ENCODE peak calls at places on chromosomes 5 and 9, in ten cellular contexts. W is right lobe of liver; J is IMR-90; T is Peyer's patch; K is K562; V is stomach; Q is CD4-positive, CD25-positive, alpha-beta regulatory T cell; I is neural progenitor cell; S is GM23248; L is PC-3. F is an unnamed sample.

GRCh38 chr9:133772581-133772980 is 34.4 kb upstream of the SARDH start:
- DNase-seq in J (no peak), T (no peak), Q (no peak), S (no peak), K (no peak), W (no peak), L (no peak), V (no peak), I (no peak), F (no peak)

GRCh38 chr9:4290427-4290837 is 9.4 kb downstream of the GLIS3 start:
- DNase-seq in W (no peak), T (no peak), S (no peak), L (no peak), V (no peak), I (no peak), K (no peak), Q (no peak), J (no peak), F (no peak)

GRCh38 chr5:122673343-122673742 is 101.5 kb upstream of the SNX2 start:
- DNase-seq in W (no peak), I (no peak), J (no peak), T (no peak), L (no peak), Q (no peak), K (no peak), V (no peak), S (peak; percentile 95), F (peak; percentile 80)

GRCh38 chr9:134287591-134288518 is 38.4 kb upstream of the RXRA start:
- DNase-seq in K (peak; percentile 37), S (no peak), Q (no peak), V (no peak), I (peak; percentile 45), J (no peak), L (no peak), T (no peak), W (peak; percentile 14), F (no peak)

GRCh38 chr5:138035605-138036537 is 3.0 kb upstream of the FAM13B start:
- DNase-seq in K (peak; percentile 71), W (peak; percentile 32), T (no peak), L (peak; percentile 80), V (peak; percentile 52), I (peak; percentile 94), S (peak; percentile 91), Q (peak; percentile 60), J (peak; percentile 87), F (peak; percentile 93)

GRCh38 chr5:134574521-134574920 is 49.1 kb downstream of the JADE2 start:
- DNase-seq in J (peak; percentile 38), Q (no peak), T (no peak), K (no peak), L (no peak), V (no peak), S (no peak), W (no peak), I (no peak), F (no peak)

GRCh38 chr9:81479573-81479972 is 209.8 kb downstream of the TLE1 start:
- DNase-seq in I (no peak), Q (no peak), T (no peak), K (no peak), J (no peak), V (no peak), W (no peak), S (no peak), L (no peak), F (no peak)

GRCh38 chr5:16809816-16810502 is 126.1 kb downstream of the MYO10 start:
- DNase-seq in I (peak; percentile 43), S (peak; percentile 84), T (no peak), J (peak; percentile 49), K (no peak), W (no peak), L (no peak), Q (no peak), V (peak; percentile 68), F (peak; percentile 87)

GRCh38 chr9:114258866-114259799 is 63.8 kb upstream of the ORM1 start:
- DNase-seq in J (no peak), K (no peak), L (no peak), W (no peak), S (no peak), Q (no peak), T (no peak), V (no peak), I (no peak), F (no peak)

DNA sequence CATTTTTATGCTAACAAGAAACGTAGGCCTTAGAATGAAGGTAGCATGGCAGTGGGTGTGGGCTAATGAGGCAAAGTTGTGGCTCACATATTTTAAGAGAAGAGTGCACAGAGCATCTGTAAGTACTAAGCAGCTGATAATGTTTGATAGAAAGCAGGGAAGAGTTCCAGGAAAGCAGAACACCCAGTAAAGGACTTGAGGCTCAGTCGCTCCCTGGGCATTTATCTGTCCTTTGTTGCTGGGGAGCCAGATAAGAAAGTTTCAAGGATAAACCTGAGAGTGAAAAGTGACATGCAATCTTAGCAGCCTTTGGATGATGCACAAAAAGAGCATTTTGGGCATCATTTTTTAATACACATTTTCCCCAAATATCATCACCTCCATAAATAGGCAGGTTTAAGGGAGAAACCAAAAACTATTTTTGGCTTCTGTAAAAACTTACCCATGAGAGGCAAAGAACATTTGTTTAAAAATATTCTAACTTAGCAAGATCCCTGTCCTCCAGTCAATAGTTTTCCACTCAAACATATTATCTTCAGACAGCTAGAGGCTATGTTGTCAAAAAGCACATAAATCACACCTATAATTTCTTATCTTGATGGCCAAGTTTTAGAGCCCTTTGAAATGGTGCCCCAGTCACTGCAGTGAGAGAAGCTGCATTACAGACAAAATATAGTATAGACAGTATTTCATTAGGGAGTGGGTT is 3.4 kb downstream of the FREM1 start:
- DNase-seq in J (no peak), Q (no peak), V (no peak), I (no peak), L (no peak), T (no peak), S (no peak), K (peak; percentile 5), W (no peak), F (peak; percentile 63)
- H3K4me1 ChIP-seq in J (no peaks in the 10 kb centered on the region), Q (no peaks in the 10 kb centered on the region), V (peaks cover 27% of the 10 kb centered on the region), I (peaks cover 40% of the 10 kb centered on the region), L (peaks cover 37% of the 10 kb centered on the region), T (no peaks in the 10 kb centered on the region), S (peaks cover 16% of the 10 kb centered on the region), K (peaks cover 11% of the 10 kb centered on the region), W (no peaks in the 10 kb centered on the region), F (peaks cover 46% of the 10 kb centered on the region)

DNA sequence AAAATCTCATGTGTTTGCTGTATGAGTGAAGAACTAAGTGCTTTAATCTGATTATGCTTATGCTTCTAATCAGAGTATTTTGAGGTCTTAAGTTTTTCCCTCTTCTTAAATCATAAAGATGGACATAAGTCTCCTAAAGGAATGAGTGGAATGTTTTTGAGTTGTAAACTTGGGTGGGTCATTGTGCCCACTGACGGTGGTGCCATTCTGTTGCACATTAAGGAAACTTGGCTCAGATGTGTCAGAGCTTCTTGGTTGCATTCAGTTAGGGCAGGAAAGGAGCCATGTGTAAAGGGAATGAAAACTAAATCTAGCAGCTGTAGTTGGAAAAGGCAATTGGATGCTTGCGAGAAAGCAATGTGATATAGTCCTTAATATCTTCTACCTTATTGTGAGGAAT is 256.6 kb downstream of the FANCC start:
- DNase-seq in V (no peak), T (no peak), L (no peak), K (no peak), Q (no peak), W (no peak), I (no peak), S (no peak), J (no peak), F (no peak)
- H3K4me3 ChIP-seq in V (no peak overlapping the region), T (no peak overlapping the region), L (no peak overlapping the region), K (no peak overlapping the region), Q (no peak overlapping the region), W (no peak overlapping the region), I (no peak overlapping the region), S (no peak overlapping the region), J (no peak overlapping the region), F (no peak overlapping the region)

DNA sequence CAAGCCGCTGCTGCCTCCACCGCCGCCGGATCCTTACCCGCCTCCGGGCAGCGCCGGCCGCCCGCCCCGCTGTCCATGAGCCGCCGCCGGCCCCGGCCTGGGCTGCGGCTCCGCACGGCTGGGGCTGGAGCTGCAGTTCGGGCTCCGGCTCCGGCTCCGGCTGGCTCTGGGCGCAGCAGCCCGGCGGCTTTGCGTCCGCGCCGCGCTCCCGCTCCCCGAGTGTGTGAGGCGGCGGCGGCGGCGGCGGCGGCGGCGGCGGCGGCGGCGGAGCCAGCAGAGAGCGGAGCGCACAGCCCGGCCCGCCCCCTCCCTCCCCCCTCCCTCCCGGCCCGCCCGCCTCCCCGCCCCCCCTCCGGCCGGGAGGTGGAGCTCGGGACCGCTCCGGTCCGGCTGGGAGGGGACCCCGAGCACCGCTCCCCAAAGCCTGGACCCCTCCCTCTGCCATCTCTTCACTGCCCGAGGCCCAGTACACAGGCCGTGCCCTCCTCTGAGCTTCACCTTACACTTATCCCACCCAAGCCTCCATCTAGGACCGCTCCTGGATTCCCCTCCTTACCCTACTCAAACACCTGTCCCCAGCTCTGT is at the start of gene PCDH1:
- DNase-seq in L (peak; percentile 43), S (peak; percentile 72), K (peak; percentile 83), Q (no peak), V (peak; percentile 61), T (peak; percentile 81), W (peak; percentile 53), I (peak; percentile 84), J (peak; percentile 14), F (peak; percentile 59)
- H3K27me3 ChIP-seq in L (no peaks in the 10 kb centered on the region), S (peaks cover 72% of the 10 kb centered on the region), K (peaks cover 22% of the 10 kb centered on the region), Q (peaks cover 35% of the 10 kb centered on the region), V (peaks cover 55% of the 10 kb centered on the region), T (no peaks in the 10 kb centered on the region), W (no peaks in the 10 kb centered on the region), I (peaks cover 5% of the 10 kb centered on the region), J (peaks cover 80% of the 10 kb centered on the region), F (peaks cover 88% of the 10 kb centered on the region)

DNA sequence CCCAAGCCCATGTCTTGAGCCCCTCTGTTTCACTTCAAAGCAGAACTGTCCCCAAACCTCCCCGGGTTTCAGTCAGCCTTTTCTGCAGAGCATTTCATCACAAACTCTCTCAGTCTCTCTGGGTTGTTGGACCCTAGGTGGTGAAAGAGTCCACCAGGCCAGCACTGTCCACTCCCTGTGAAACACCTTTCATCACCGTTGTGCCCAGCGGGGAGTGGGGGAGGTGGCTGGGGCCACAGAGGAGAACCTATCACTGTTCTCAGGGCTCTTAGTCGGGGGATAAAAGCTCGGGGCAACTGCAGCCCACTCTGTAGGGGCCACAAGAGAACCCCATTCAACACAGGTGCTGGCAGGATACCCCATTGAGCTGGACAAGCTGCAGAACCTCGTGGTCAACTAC is 5.4 kb upstream of the RABL6 start:
- DNase-seq in J (no peak), I (no peak), V (no peak), S (no peak), T (no peak), K (no peak), W (no peak), L (no peak), Q (no peak), F (no peak)
- H3K4me1 ChIP-seq in J (peaks cover 13% of the 10 kb centered on the region), I (peaks cover 20% of the 10 kb centered on the region), V (peaks cover 59% of the 10 kb centered on the region), S (peaks cover 3% of the 10 kb centered on the region), T (no peaks in the 10 kb centered on the region), K (peaks cover 23% of the 10 kb centered on the region), W (peaks cover 25% of the 10 kb centered on the region), L (peaks cover 28% of the 10 kb centered on the region), Q (peaks cover 38% of the 10 kb centered on the region), F (peaks cover 24% of the 10 kb centered on the region)

F was measured in cardiac muscle cell.